ENCODE peak calls at places on chromosomes 13 and 19, in four cellular contexts. F is T-helper 1 cell; C is cardiac fibroblast; S is stimulated activated CD4-positive, alpha-beta T cell treated with anti-CD3 and anti-CD28 coated beads, TNF-alpha, amount 100 ng/mL, for 24 hours. B is an unnamed sample.

GRCh38 chr13:29569253-29570057 is 26.0 kb downstream of the SLC7A1 start:
- DNase-seq in S (no peak), F (no peak), C (no peak), B (no peak)

GRCh38 chr13:79530270-79530669 is 49.3 kb downstream of the NDFIP2 start:
- DNase-seq in F (no peak), C (no peak), S (no peak), B (no peak)

GRCh38 chr13:96036515-96036914 is 16.7 kb downstream of the UGGT2 start:
- DNase-seq in F (no peak), S (no peak), C (no peak), B (no peak)

GRCh38 chr19:50333737-50334617 is 4.8 kb upstream of the KCNC3 start:
- DNase-seq in F (peak), S (no peak), C (no peak), B (peak)

GRCh38 chr19:46860846-46861690 is at the start of gene ARHGAP35:
- DNase-seq in F (peak), S (no peak), C (peak), B (no peak)

GRCh38 chr19:48400018-48400742 is 6.7 kb downstream of the GRIN2D start:
- DNase-seq in F (no peak), C (peak), S (no peak), B (no peak)

GRCh38 chr19:38134538-38135149 is 89.4 kb downstream of the DPF1 start:
- DNase-seq in C (peak), S (no peak), F (no peak), B (no peak)

GRCh38 chr13:72194531-72194930 is 327.5 kb upstream of the DACH1 start:
- DNase-seq in F (no peak), S (no peak), C (peak), B (no peak)

GRCh38 chr13:52738719-52739467 is 727 bp downstream of the CNMD start:
- DNase-seq in C (no peak), F (no peak), S (no peak), B (no peak)

GRCh38 chr13:105327727-105328126 is 1207.7 kb downstream of the EFNB2 start:
- DNase-seq in C (no peak), F (no peak), S (no peak), B (no peak)

GRCh38 chr13:35789335-35790166 is 313.1 kb upstream of the MAB21L1 start:
- DNase-seq in S (no peak), C (peak), F (no peak), B (no peak)

GRCh38 chr13:103236213-103236612 is 170.0 kb upstream of the SLC10A2 start:
- DNase-seq in C (peak), F (no peak), S (no peak), B (no peak)

GRCh38 chr13:49877629-49878218 is 58.4 kb downstream of the SPRYD7 start:
- DNase-seq in S (no peak), F (no peak), C (peak), B (no peak)

GRCh38 chr13:79936368-79937136 is 404.4 kb downstream of the SPRY2 start:
- DNase-seq in C (peak), S (no peak), F (no peak), B (no peak)

B was measured in GF-D8.